ENCODE peak calls at places on chromosome 19, in seven cellular contexts. One of them, this sample, is unnamed.

GRCh38 chr19:18972301-18972831 is 31.3 kb upstream of the HOMER3 start:
- DNase-seq in PC-3: no peak
- DNase-seq in H1: no peak
- DNase-seq in hepatocyte: no peak
- DNase-seq in HepG2: no peak
- DNase-seq in GM23248: peak
- DNase-seq in PC-9: no peak
- DNase-seq in this sample: peak

GRCh38 chr19:54164369-54165068 is 5.0 kb upstream of the LENG1 start:
- DNase-seq in PC-3: peak
- DNase-seq in H1: peak
- DNase-seq in hepatocyte: peak
- DNase-seq in HepG2: no peak
- DNase-seq in GM23248: peak
- DNase-seq in PC-9: peak
- DNase-seq in this sample: peak

GRCh38 chr19:50331187-50332013 is 2.2 kb upstream of the KCNC3 start:
- DNase-seq in PC-3: no peak
- DNase-seq in H1: peak
- DNase-seq in hepatocyte: no peak
- DNase-seq in HepG2: no peak
- DNase-seq in GM23248: no peak
- DNase-seq in PC-9: no peak
- DNase-seq in this sample: no peak

GRCh38 chr19:35596366-35596999 is 10.5 kb downstream of the PMIS2 start:
- DNase-seq in PC-3: no peak
- DNase-seq in H1: no peak
- DNase-seq in hepatocyte: no peak
- DNase-seq in HepG2: peak
- DNase-seq in GM23248: no peak
- DNase-seq in PC-9: no peak
- DNase-seq in this sample: no peak

GRCh38 chr19:5023128-5023571 is 54.2 kb downstream of the KDM4B start:
- DNase-seq in PC-3: no peak
- DNase-seq in H1: no peak
- DNase-seq in hepatocyte: no peak
- DNase-seq in HepG2: no peak
- DNase-seq in GM23248: peak
- DNase-seq in PC-9: no peak
- DNase-seq in this sample: no peak

GRCh38 chr19:35673121-35673804 is 6.9 kb downstream of the UPK1A start:
- DNase-seq in PC-3: no peak
- DNase-seq in H1: peak
- DNase-seq in hepatocyte: peak
- DNase-seq in HepG2: peak
- DNase-seq in GM23248: peak
- DNase-seq in PC-9: no peak
- DNase-seq in this sample: peak

GRCh38 chr19:38793186-38793585 is 4.2 kb downstream of the LGALS7B start:
- DNase-seq in PC-3: peak
- DNase-seq in H1: no peak
- DNase-seq in hepatocyte: no peak
- DNase-seq in HepG2: no peak
- DNase-seq in GM23248: peak
- DNase-seq in PC-9: peak
- DNase-seq in this sample: peak

GRCh38 chr19:10929402-10929794 is 787 bp downstream of the TIMM29 start:
- DNase-seq in PC-3: no peak
- DNase-seq in H1: no peak
- DNase-seq in hepatocyte: peak
- DNase-seq in HepG2: no peak
- DNase-seq in GM23248: peak
- DNase-seq in PC-9: no peak
- DNase-seq in this sample: no peak

GRCh38 chr19:50480281-50481111 is 3.8 kb upstream of the GARIN5A start:
- DNase-seq in PC-3: no peak
- DNase-seq in H1: no peak
- DNase-seq in hepatocyte: no peak
- DNase-seq in HepG2: no peak
- DNase-seq in GM23248: no peak
- DNase-seq in PC-9: no peak
- DNase-seq in this sample: no peak

GRCh38 chr19:5624154-5624663 is 1.3 kb downstream of the SAFB start:
- DNase-seq in PC-3: peak
- DNase-seq in H1: peak
- DNase-seq in hepatocyte: peak
- DNase-seq in HepG2: no peak
- DNase-seq in GM23248: peak
- DNase-seq in PC-9: no peak
- DNase-seq in this sample: peak

GRCh38 chr19:28281676-28282075 is 931.3 kb downstream of the UQCRFS1 start:
- DNase-seq in PC-3: no peak
- DNase-seq in H1: no peak
- DNase-seq in hepatocyte: no peak
- DNase-seq in HepG2: no peak
- DNase-seq in GM23248: no peak
- DNase-seq in PC-9: no peak
- DNase-seq in this sample: no peak

GRCh38 chr19:51501594-51502263 is at the start of gene SIGLEC12:
- DNase-seq in PC-3: no peak
- DNase-seq in H1: no peak
- DNase-seq in hepatocyte: no peak
- DNase-seq in HepG2: no peak
- DNase-seq in GM23248: no peak
- DNase-seq in PC-9: no peak
- DNase-seq in this sample: no peak

GRCh38 chr19:49058592-49058991 is 1.0 kb upstream of the CGB7 start:
- DNase-seq in PC-3: no peak
- DNase-seq in H1: no peak
- DNase-seq in hepatocyte: no peak
- DNase-seq in HepG2: no peak
- DNase-seq in GM23248: peak
- DNase-seq in PC-9: no peak
- DNase-seq in this sample: peak

GRCh38 chr19:40567040-40567749 is 9.5 kb upstream of the SHKBP1 start:
- DNase-seq in PC-3: no peak
- DNase-seq in H1: peak
- DNase-seq in hepatocyte: no peak
- DNase-seq in HepG2: no peak
- DNase-seq in GM23248: peak
- DNase-seq in PC-9: no peak
- DNase-seq in this sample: peak

GRCh38 chr19:10695401-10696398 is 5.5 kb upstream of the QTRT1 start:
- DNase-seq in PC-3: peak
- DNase-seq in H1: peak
- DNase-seq in hepatocyte: peak
- DNase-seq in HepG2: peak
- DNase-seq in GM23248: peak
- DNase-seq in PC-9: peak
- DNase-seq in this sample: peak

DNA sequence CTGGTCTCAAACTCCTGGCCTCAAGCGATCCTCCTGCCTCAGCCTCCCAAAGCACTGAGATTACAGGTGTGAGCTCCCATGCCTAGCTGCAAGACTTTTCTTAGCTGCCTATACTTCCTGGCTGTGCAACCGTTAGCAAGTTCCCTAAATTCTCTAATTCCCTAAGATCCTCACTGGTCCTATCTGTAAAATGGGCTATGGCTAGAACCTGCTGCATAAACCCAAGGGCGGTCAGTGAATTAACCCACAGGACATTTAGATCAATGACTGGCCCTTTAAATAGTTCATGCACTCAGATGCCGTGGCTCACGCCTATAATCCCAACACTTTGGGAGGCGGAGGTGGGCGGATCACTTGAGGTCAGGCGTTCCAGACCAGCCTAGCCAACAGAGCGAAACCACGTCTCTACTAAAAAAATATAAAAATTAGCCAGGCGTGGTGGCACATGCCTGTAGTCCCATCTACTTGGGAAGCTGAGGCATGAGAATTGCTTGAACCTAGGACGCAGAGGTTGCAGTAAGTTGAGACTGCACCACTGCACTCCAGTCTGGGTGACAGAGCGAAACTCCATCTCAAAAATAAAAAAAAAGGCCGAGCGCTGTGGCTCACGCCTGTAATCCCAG is 4.1 kb upstream of the C19orf53 start:
- DNase-seq in PC-3: no peak
- DNase-seq in H1: no peak
- DNase-seq in hepatocyte: no peak
- DNase-seq in HepG2: no peak
- DNase-seq in GM23248: no peak
- DNase-seq in PC-9: no peak
- DNase-seq in this sample: no peak
- H3K4me2 ChIP-seq in PC-3: no peak
- H3K4me2 ChIP-seq in H1: no peak
- H3K4me2 ChIP-seq in hepatocyte: no peak
- H3K4me2 ChIP-seq in HepG2: no peak
- H3K4me2 ChIP-seq in GM23248: no peak
- H3K4me2 ChIP-seq in PC-9: no peak
- H3K4me2 ChIP-seq in this sample: no peak

GRCh38 chr19:41911889-41912731 is 16.1 kb downstream of the ERFL start:
- DNase-seq in PC-3: no peak
- DNase-seq in H1: no peak
- DNase-seq in hepatocyte: no peak
- DNase-seq in HepG2: no peak
- DNase-seq in GM23248: no peak
- DNase-seq in PC-9: no peak
- DNase-seq in this sample: no peak
- TF ChIP-seq EZH2 in PC-3: no peak
- TF ChIP-seq EZH2 in H1: peak
- TF ChIP-seq EZH2 in hepatocyte: no peak
- TF ChIP-seq EZH2 in HepG2: peak
- TF ChIP-seq EZH2 in GM23248: peak
- TF ChIP-seq EZH2 in PC-9: no peak
- TF ChIP-seq EZH2 in this sample: peak

GRCh38 chr19:8337728-8338127 is 5.3 kb downstream of the KANK3 start:
- DNase-seq in PC-3: no peak
- DNase-seq in H1: no peak
- DNase-seq in hepatocyte: no peak
- DNase-seq in HepG2: no peak
- DNase-seq in GM23248: no peak
- DNase-seq in PC-9: peak
- DNase-seq in this sample: no peak

GRCh38 chr19:8335343-8336071 is 7.6 kb downstream of the KANK3 start:
- DNase-seq in PC-3: no peak
- DNase-seq in H1: peak
- DNase-seq in hepatocyte: no peak
- DNase-seq in HepG2: no peak
- DNase-seq in GM23248: peak
- DNase-seq in PC-9: peak
- DNase-seq in this sample: no peak

GRCh38 chr19:8334458-8335342 is 8.4 kb downstream of the KANK3 start:
- DNase-seq in PC-3: peak
- DNase-seq in H1: peak
- DNase-seq in hepatocyte: peak
- DNase-seq in HepG2: peak
- DNase-seq in GM23248: peak
- DNase-seq in PC-9: peak
- DNase-seq in this sample: peak

GRCh38 chr19:8336665-8337064 is 6.4 kb downstream of the KANK3 start:
- DNase-seq in PC-3: no peak
- DNase-seq in H1: no peak
- DNase-seq in hepatocyte: no peak
- DNase-seq in HepG2: no peak
- DNase-seq in GM23248: no peak
- DNase-seq in PC-9: peak
- DNase-seq in this sample: no peak

DNA sequence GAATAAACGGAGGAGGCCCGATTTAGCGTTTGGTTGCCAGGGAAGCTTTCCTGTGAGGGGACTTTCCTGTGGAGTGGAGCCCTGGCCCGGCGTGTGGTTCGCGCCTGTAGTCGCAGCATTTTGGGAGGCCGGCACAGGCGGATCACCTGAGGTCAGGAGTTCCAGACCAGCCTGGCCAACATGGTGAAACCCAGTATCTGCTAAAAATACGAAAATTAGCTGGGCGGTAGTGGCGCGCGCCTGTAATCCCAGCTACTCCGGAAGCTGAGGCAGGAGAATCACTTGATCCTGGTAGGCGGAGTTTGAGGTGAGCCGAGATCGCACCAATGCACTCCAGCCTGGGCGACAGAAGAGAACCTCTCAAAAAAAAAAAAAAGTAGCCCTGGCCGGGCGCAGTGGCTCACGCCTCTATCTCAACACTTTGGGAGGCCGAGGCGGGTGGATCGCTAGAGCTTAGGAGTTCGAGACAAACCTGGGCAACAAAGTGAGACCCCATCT is 6.9 kb downstream of the KANK3 start:
- DNase-seq in PC-3: no peak
- DNase-seq in H1: peak
- DNase-seq in hepatocyte: no peak
- DNase-seq in HepG2: no peak
- DNase-seq in GM23248: no peak
- DNase-seq in PC-9: peak
- DNase-seq in this sample: no peak
- H3K4me3 ChIP-seq in PC-3: no peak
- H3K4me3 ChIP-seq in H1: no peak
- H3K4me3 ChIP-seq in hepatocyte: no peak
- H3K4me3 ChIP-seq in HepG2: no peak
- H3K4me3 ChIP-seq in GM23248: no peak
- H3K4me3 ChIP-seq in PC-9: peak
- H3K4me3 ChIP-seq in this sample: no peak

DNA sequence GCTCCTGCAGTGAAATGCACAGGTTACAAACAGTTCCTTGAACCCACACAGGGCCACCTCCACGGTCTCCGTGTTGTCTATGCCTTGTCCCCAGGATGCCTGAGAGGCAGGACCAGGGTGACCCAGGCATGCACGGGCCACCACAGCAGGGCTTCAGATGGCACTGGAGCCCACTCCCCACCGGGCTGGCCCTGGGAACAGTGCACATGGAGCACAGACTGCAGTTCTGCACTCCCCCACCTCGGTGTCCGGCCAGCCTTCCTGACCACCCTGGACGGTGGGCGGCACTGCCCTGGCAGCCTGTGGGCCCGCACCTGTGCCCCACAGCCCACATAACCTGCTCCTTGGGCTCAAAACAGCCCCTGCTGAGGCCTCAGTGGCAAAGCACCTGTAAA is 14.3 kb upstream of the SLC35E1 start:
- DNase-seq in PC-3: no peak
- DNase-seq in H1: no peak
- DNase-seq in hepatocyte: no peak
- DNase-seq in HepG2: no peak
- DNase-seq in GM23248: no peak
- DNase-seq in PC-9: no peak
- DNase-seq in this sample: no peak
- H3K4me2 ChIP-seq in PC-3: no peak
- H3K4me2 ChIP-seq in H1: no peak
- H3K4me2 ChIP-seq in hepatocyte: no peak
- H3K4me2 ChIP-seq in HepG2: no peak
- H3K4me2 ChIP-seq in GM23248: no peak
- H3K4me2 ChIP-seq in PC-9: no peak
- H3K4me2 ChIP-seq in this sample: no peak

GRCh38 chr19:1468274-1469199 is 10.5 kb downstream of the C19orf25 start:
- DNase-seq in PC-3: peak
- DNase-seq in H1: peak
- DNase-seq in hepatocyte: peak
- DNase-seq in HepG2: no peak
- DNase-seq in GM23248: peak
- DNase-seq in PC-9: no peak
- DNase-seq in this sample: peak
- TF ChIP-seq EZH2 in PC-3: no peak
- TF ChIP-seq EZH2 in H1: peak
- TF ChIP-seq EZH2 in hepatocyte: peak
- TF ChIP-seq EZH2 in HepG2: no peak
- TF ChIP-seq EZH2 in GM23248: peak
- TF ChIP-seq EZH2 in PC-9: no peak
- TF ChIP-seq EZH2 in this sample: peak